ENCODE peak calls at places on chromosomes 6 and 20, in seven cellular contexts. S is A549, N is upper lobe of left lung, V is NB4, K is endothelial cell of umbilical vein, M is prostate gland, W is uterus. T is an unnamed sample.

GRCh38 chr6:150224820-150225219 is 82.0 kb downstream of the PPP1R14C start:
- DNase-seq in K (no peak), W (no peak), N (no peak), S (no peak), V (no peak), M (no peak), T (no peak)

GRCh38 chr6:47922391-47922790 is 140.6 kb downstream of the OPN5 start:
- DNase-seq in N (no peak), S (no peak), K (no peak), V (no peak), W (no peak), M (no peak), T (no peak)

GRCh38 chr20:13772529-13772928 is 12.2 kb downstream of the ESF1 start:
- DNase-seq in W (no peak), N (no peak), M (no peak), V (no peak), K (peak), S (no peak), T (no peak)

GRCh38 chr6:169909113-169909512 is 157.7 kb downstream of the ERMARD start:
- DNase-seq in M (no peak), K (no peak), W (no peak), N (no peak), S (no peak), V (no peak), T (no peak)

GRCh38 chr6:95545226-95545625 is 32.1 kb upstream of the MANEA start:
- DNase-seq in N (no peak), W (peak), V (no peak), K (no peak), S (no peak), M (no peak), T (no peak)

GRCh38 chr6:156280131-156280530 is 497.0 kb upstream of the ARID1B start:
- DNase-seq in M (no peak), K (no peak), W (no peak), N (no peak), V (no peak), S (no peak), T (no peak)

GRCh38 chr6:136962661-136963060 is 40.6 kb downstream of the SLC35D3 start:
- DNase-seq in K (peak), V (no peak), S (no peak), N (no peak), M (no peak), W (no peak), T (no peak)

GRCh38 chr6:149137594-149137993 is 179.9 kb upstream of the TAB2 start:
- DNase-seq in M (no peak), V (no peak), W (no peak), N (no peak), S (no peak), K (no peak), T (no peak)

GRCh38 chr6:109304284-109305015 is 77.8 kb downstream of the CD164 start:
- DNase-seq in K (no peak), W (no peak), N (no peak), M (no peak), V (peak), S (no peak), T (no peak)

GRCh38 chr20:8155848-8156602 is 24.0 kb downstream of the PLCB1 start:
- DNase-seq in K (peak), M (no peak), V (no peak), N (no peak), S (peak), W (no peak), T (no peak)

GRCh38 chr20:62496525-62497218 is 20.9 kb upstream of the GATA5 start:
- DNase-seq in S (no peak), M (no peak), W (no peak), N (peak), V (peak), K (no peak), T (no peak)

GRCh38 chr6:44966449-44967091 is 361.6 kb upstream of the RUNX2 start:
- DNase-seq in M (no peak), K (peak), S (peak), N (no peak), V (peak), W (no peak), T (no peak)

GRCh38 chr6:158069800-158070195 is 88.1 kb downstream of the SYNJ2 start:
- DNase-seq in S (no peak), K (peak), W (no peak), M (no peak), V (no peak), N (no peak), T (no peak)

GRCh38 chr6:760982-761955 is 68.3 kb upstream of the EXOC2 start:
- DNase-seq in M (no peak), S (no peak), V (no peak), K (no peak), N (peak), W (no peak), T (no peak)

GRCh38 chr6:48765352-48765961 is 654.5 kb upstream of the PTCHD4 start:
- DNase-seq in K (peak), N (no peak), V (peak), M (no peak), W (no peak), S (peak), T (no peak)

GRCh38 chr6:99432877-99433276 is 7.8 kb upstream of the PNISR start:
- DNase-seq in W (no peak), M (no peak), S (no peak), K (no peak), N (no peak), V (no peak), T (no peak)

GRCh38 chr6:126447367-126447766 is 107.5 kb downstream of the CENPW start:
- DNase-seq in S (no peak), M (no peak), K (no peak), V (no peak), N (no peak), W (no peak), T (no peak)

GRCh38 chr6:130223508-130223907 is 757 bp upstream of the SAMD3 start:
- DNase-seq in K (no peak), W (no peak), M (no peak), V (peak), S (no peak), N (no peak), T (no peak)

GRCh38 chr6:35052694-35053565 is 88.2 kb downstream of the TCP11 start:
- DNase-seq in M (no peak), K (peak), W (no peak), S (no peak), V (peak), N (no peak), T (no peak)

GRCh38 chr6:30013296-30013922 is 47.7 kb upstream of the POLR1H start:
- DNase-seq in S (no peak), M (no peak), V (peak), K (peak), W (no peak), N (no peak), T (no peak)

GRCh38 chr6:54112171-54112650 is 968 bp downstream of the MLIP start:
- DNase-seq in W (no peak), M (no peak), S (no peak), K (peak), V (no peak), N (no peak), T (no peak)

GRCh38 chr6:99282479-99283062 is 66.9 kb downstream of the FAXC start:
- DNase-seq in V (peak), M (no peak), S (peak), N (no peak), K (peak), W (no peak), T (no peak)

GRCh38 chr6:16145038-16145437 is 16.2 kb downstream of the MYLIP start:
- DNase-seq in S (no peak), W (no peak), V (no peak), M (no peak), K (no peak), N (peak), T (no peak)
- TF ChIP-seq POLR2A in S (no peak), W (no peak), V (no peak), M (no peak), K (no peak), N (no peak), T (no peak)

GRCh38 chr6:26272171-26272631 is 92.8 kb upstream of the BTN3A2 start:
- DNase-seq in W (peak), V (peak), S (no peak), M (no peak), N (peak), K (no peak), T (no peak)
- TF ChIP-seq CTCF in W (peak), V (no peak), S (no peak), M (no peak), N (no peak), K (no peak), T (peak)

GRCh38 chr20:38358500-38358998 is 12.3 kb downstream of the LBP start:
- DNase-seq in V (no peak), N (no peak), W (no peak), M (no peak), K (no peak), S (no peak), T (no peak)
- TF ChIP-seq POLR2A in V (no peak), N (no peak), W (no peak), M (no peak), K (no peak), S (no peak), T (no peak)

DNA sequence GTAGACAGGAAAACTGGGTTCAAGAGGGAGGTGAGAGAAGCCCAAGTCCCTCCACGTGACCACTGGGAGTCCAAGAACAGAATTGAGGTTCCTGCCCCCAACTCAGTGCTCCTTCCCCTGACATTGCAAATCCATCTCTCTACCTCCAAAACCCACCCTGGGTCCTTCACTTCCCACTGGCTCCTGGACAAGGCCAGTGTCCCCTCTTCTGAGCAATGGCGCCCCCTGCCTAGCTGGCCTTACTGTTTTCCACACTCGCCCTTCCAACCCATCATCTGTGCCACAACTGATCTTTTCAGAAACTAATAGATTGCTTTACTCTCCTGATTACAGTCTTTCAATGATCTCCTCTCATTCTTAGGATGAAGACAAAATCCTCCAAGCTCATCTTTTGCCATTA is 200.3 kb downstream of the ANKRD60 start:
- DNase-seq in K (no peak), V (no peak), M (no peak), S (no peak), W (no peak), N (no peak), T (no peak)
- TF ChIP-seq CTCF in K (peak), V (peak), M (peak), S (peak), W (no peak), N (no peak), T (no peak)

DNA sequence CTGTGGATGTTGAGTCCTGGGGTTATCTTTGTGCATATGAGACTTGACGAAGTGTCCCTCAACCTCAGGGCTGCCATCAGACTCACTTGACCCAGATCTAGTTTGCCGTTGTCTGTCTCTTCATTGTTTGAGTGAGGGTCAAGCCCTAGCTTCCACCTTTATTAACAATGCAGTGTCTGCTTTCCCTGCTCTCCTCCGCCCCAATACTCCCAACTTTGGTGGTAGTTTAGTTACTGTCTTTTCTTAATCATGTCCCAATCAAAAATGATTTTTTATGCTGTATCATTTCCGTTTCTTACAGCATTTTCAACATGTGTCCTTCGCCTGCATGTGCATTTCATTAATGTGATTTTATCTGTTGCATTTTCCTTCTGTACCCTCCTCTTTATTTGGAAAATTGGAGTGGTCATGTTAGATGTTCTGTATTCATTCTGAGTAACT is 2.1 kb downstream of the TBPL1 start:
- DNase-seq in V (no peak), N (no peak), M (no peak), W (no peak), K (no peak), S (no peak), T (no peak)
- TF ChIP-seq POLR2A in V (no peak), N (no peak), M (no peak), W (no peak), K (no peak), S (no peak), T (no peak)

DNA sequence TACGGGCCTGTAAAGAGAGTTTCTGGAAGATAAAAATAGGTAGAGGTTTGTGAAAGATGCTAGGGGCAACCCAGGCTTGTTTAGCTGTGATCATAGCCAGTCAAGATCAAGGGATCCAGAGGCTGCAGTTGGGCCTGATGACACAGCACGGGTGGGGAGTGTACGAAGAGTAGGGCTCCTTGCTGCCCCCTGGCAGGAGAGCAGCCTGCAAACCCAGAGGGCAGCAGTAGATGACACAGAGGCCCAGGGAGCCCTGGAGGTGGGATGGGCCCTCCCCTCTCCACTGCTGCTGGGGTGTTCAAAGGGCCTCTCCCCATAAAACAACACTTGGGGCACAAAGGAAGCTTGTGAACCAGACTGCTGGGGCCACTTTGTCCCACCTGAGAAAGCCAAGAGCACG is 47.2 kb downstream of the VEGFA start:
- DNase-seq in S (peak), M (no peak), N (no peak), W (no peak), K (no peak), V (peak), T (no peak)
- TF ChIP-seq CTCF in S (peak), M (no peak), N (no peak), W (no peak), K (peak), V (peak), T (no peak)

GRCh38 chr6:106512048-106512957 is 117.0 kb downstream of the RTN4IP1 start:
- DNase-seq in N (peak), S (peak), M (peak), V (peak), K (peak), W (peak), T (no peak)
- TF ChIP-seq POLR2A in N (no peak), S (no peak), M (no peak), V (no peak), K (no peak), W (no peak), T (peak)

GRCh38 chr6:5457983-5458683 is 196.8 kb downstream of the FARS2 start:
- DNase-seq in M (peak), W (no peak), N (peak), K (no peak), V (no peak), S (no peak), T (no peak)
- TF ChIP-seq CTCF in M (no peak), W (no peak), N (no peak), K (no peak), V (no peak), S (no peak), T (no peak)

DNA sequence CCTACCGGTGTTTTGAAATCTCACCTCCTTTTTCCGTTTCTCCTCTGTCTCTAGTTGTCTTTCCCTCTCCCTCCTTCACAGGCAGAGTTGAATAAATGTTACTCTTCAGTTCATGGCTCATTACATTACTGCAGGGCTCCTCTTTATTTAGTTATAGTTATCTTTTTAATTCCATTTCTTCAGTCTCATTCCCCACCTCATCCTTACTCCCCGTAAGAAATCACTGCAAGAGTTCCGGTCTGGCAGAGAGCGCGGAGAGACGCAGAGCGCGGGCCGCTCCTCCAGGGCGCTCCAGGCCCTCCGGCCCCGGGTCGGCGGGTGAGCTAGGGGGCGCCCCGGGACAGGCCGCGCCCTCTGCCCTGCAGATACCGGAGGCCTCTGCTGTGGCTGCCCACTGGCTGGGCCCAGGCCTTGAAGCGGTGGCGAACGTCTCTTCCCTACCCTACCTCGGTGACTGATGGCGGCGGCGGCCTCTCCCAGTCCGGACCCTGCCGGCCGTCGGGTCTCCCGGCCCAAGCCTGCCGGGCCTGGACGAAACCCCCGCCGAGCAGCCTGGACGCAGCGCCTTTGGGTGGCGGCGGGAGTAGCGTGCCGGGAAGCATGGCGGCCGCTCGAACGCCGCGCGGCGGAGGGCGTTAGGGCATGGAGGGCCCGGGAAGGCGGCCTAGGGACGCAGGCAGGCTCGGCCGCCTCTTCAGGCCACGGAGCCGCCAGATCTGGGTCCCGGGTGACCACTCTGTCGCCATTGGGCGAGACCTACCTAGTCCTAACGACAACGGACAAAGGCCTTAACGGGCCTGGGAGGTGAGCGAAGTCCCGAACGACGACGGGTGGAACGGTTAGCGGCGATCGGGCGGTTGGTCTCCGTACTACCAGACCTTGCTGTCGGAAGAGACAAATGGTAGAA is 16.4 kb upstream of the HMGN4 start:
- DNase-seq in S (peak), M (peak), W (peak), V (peak), N (peak), K (peak), T (peak)
- TF ChIP-seq POLR2A in S (peak), M (peak), W (peak), V (no peak), N (no peak), K (no peak), T (peak)

DNA sequence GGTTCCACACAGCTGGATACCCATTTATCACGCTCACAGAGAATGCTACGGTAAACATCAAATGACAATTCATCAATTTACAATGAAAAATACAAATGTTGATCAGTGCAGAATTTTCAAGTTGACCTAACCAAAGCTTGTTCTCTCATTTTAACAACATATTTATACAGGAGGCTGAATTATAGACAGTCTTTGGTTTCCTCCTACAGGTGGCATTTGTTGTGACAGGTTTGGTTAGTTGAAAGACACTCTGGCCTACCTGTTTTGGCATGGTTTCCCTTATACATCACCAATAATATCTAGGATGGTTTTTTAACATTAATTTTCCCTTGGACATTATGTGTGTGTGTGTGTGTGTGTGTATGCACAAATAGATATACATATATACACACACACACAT is 642.5 kb upstream of the MMS22L start:
- DNase-seq in N (no peak), M (no peak), K (no peak), V (no peak), S (no peak), W (no peak), T (no peak)
- TF ChIP-seq CTCF in N (no peak), M (no peak), K (no peak), V (no peak), S (no peak), W (no peak), T (peak)